ENCODE peak calls at places on chromosomes 2 and 18, in nine cellular contexts. U is SK-N-SH, T is endothelial cell, K is ascending aorta, Y is lower leg skin, B is IMR-90, N is H9, V is A549, J is choroid plexus epithelial cell. E is an unnamed sample.

GRCh38 chr2:49490710-49491109 is 336.4 kb upstream of the FSHR start:
- DNase-seq in U (no peak), V (peak), B (no peak), Y (no peak), T (peak), J (no peak), N (peak), K (no peak), E (peak)

GRCh38 chr2:9142551-9143263 is 63.9 kb upstream of the ASAP2 start:
- DNase-seq in J (peak), T (peak), K (peak), N (peak), U (peak), V (peak), B (peak), Y (peak), E (peak)

GRCh38 chr2:132941296-132942020 is 271.5 kb upstream of the LYPD1 start:
- DNase-seq in B (peak), N (no peak), J (no peak), K (no peak), U (no peak), Y (no peak), V (no peak), T (no peak), E (no peak)

GRCh38 chr18:63149200-63149587 is 170.4 kb downstream of the BCL2 start:
- DNase-seq in Y (no peak), N (no peak), K (no peak), V (no peak), J (no peak), B (no peak), U (no peak), T (no peak), E (no peak)

GRCh38 chr18:292271-292670 is 24.4 kb upstream of the THOC1 start:
- DNase-seq in N (no peak), T (no peak), V (no peak), K (no peak), U (no peak), J (peak), Y (no peak), B (no peak), E (no peak)

GRCh38 chr2:4020649-4021048 is 317.3 kb downstream of the DCDC2C start:
- DNase-seq in T (no peak), B (no peak), Y (no peak), N (no peak), J (no peak), V (no peak), K (no peak), U (no peak), E (no peak)

GRCh38 chr2:103338819-103339218 is 577.0 kb downstream of the TMEM182 start:
- DNase-seq in B (no peak), T (no peak), K (no peak), N (no peak), V (no peak), Y (no peak), U (no peak), J (no peak), E (no peak)

GRCh38 chr2:23745726-23746105 is 181.2 kb downstream of the ATAD2B start:
- DNase-seq in V (no peak), B (peak), Y (peak), K (no peak), J (peak), N (no peak), T (no peak), U (peak), E (peak)

GRCh38 chr18:3594760-3595241 is 144.8 kb downstream of the TGIF1 start:
- DNase-seq in U (no peak), Y (no peak), T (no peak), J (peak), N (no peak), V (no peak), K (no peak), B (peak), E (no peak)

GRCh38 chr2:8058652-8059051 is 623.2 kb upstream of the ID2 start:
- DNase-seq in T (no peak), N (no peak), U (no peak), K (no peak), Y (no peak), V (no peak), B (no peak), J (no peak), E (no peak)

GRCh38 chr2:232275670-232276069 is 102.9 kb upstream of the ALPP start:
- DNase-seq in Y (no peak), B (no peak), K (no peak), J (no peak), T (no peak), U (no peak), N (no peak), V (no peak), E (no peak)

GRCh38 chr2:147294825-147295392 is 549.9 kb upstream of the ACVR2A start:
- DNase-seq in U (no peak), J (no peak), N (no peak), V (no peak), K (no peak), T (no peak), Y (no peak), B (no peak), E (no peak)

GRCh38 chr2:218146056-218146455 is 20.2 kb downstream of the CXCR2 start:
- DNase-seq in N (no peak), B (peak), J (peak), V (no peak), K (no peak), Y (no peak), T (no peak), U (no peak), E (no peak)

GRCh38 chr2:152407204-152407721 is 72.3 kb downstream of the FMNL2 start:
- DNase-seq in K (no peak), Y (peak), J (peak), N (peak), B (peak), T (peak), V (peak), U (peak), E (peak)

GRCh38 chr2:31522742-31523141 is 58.0 kb downstream of the SRD5A2 start:
- DNase-seq in V (no peak), Y (no peak), J (no peak), T (no peak), N (no peak), K (no peak), B (no peak), U (no peak), E (no peak)

GRCh38 chr2:31525876-31526275 is 54.9 kb downstream of the SRD5A2 start:
- DNase-seq in T (no peak), Y (no peak), B (no peak), U (no peak), J (no peak), K (no peak), V (no peak), N (no peak), E (no peak)

GRCh38 chr2:31526946-31527345 is 53.8 kb downstream of the SRD5A2 start:
- DNase-seq in K (no peak), T (no peak), N (no peak), U (no peak), Y (no peak), J (peak), V (no peak), B (no peak), E (no peak)

GRCh38 chr2:31524592-31524991 is 56.1 kb downstream of the SRD5A2 start:
- DNase-seq in N (no peak), J (no peak), U (no peak), B (no peak), V (no peak), Y (no peak), T (no peak), K (no peak), E (no peak)

GRCh38 chr2:31523871-31524492 is 56.8 kb downstream of the SRD5A2 start:
- DNase-seq in U (peak), K (no peak), V (peak), N (peak), J (peak), B (peak), T (peak), Y (peak), E (peak)
- TF ChIP-seq CTCF in U (peak), K (peak), V (peak), N (peak), J (peak), B (peak), T (peak), Y (no peak), E (peak)

GRCh38 chr2:238876232-238876630 is 28.3 kb downstream of the TWIST2 start:
- DNase-seq in J (no peak), V (no peak), U (no peak), Y (no peak), T (no peak), K (no peak), B (no peak), N (no peak), E (no peak)

GRCh38 chr2:238875531-238876231 is 27.8 kb downstream of the TWIST2 start:
- DNase-seq in U (no peak), Y (no peak), K (no peak), B (no peak), V (no peak), J (no peak), N (no peak), T (no peak), E (no peak)

GRCh38 chr2:238873841-238874240 is 26.0 kb downstream of the TWIST2 start:
- DNase-seq in K (no peak), Y (no peak), U (no peak), N (no peak), J (no peak), V (no peak), B (no peak), T (no peak), E (no peak)

GRCh38 chr2:238874330-238875050 is 26.6 kb downstream of the TWIST2 start:
- DNase-seq in N (no peak), T (no peak), J (no peak), V (no peak), U (no peak), Y (no peak), K (no peak), B (no peak), E (no peak)

GRCh38 chr2:238875161-238875530 is 27.3 kb downstream of the TWIST2 start:
- DNase-seq in B (no peak), Y (no peak), V (no peak), N (peak), T (no peak), U (no peak), K (no peak), J (peak), E (no peak)
- TF ChIP-seq CTCF in B (peak), Y (no peak), V (no peak), N (peak), T (no peak), U (peak), K (no peak), J (peak), E (no peak)

GRCh38 chr2:186485871-186486650 is at the start of gene ZC3H15:
- DNase-seq in N (peak), Y (peak), J (peak), K (peak), U (peak), V (peak), T (peak), B (peak), E (peak)
- TF ChIP-seq CTCF in N (no peak), Y (no peak), J (no peak), K (no peak), U (no peak), V (no peak), T (no peak), B (no peak), E (no peak)

GRCh38 chr2:19369341-19369955 is 11.0 kb upstream of the OSR1 start:
- DNase-seq in V (no peak), J (peak), B (peak), Y (no peak), N (peak), T (no peak), K (no peak), U (no peak), E (no peak)
- TF ChIP-seq CTCF in V (peak), J (peak), B (peak), Y (no peak), N (peak), T (no peak), K (peak), U (peak), E (no peak)

DNA sequence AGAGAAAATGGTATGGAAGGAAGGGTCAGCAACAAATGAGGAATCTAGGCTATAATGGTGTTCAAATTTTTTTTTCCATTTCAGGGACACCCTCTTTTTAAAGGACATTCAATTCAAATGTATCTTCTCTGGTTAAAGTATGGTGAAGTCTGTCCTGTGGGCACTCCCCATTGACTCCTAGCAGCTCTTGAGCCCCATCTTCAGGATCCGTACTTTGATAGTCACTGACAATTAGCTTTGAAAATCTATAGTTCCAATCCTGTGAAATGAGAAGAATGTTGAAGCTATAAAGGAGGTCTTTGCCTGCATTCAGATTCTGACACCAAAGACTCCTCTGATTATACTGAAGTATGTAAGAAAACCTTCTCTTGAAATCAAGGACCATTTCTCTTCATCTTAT is 43.3 kb downstream of the KCNH7 start:
- DNase-seq in B (no peak), U (no peak), T (no peak), V (no peak), Y (no peak), J (peak), K (no peak), N (no peak), E (no peak)
- TF ChIP-seq CTCF in B (no peak), U (no peak), T (no peak), V (no peak), Y (no peak), J (peak), K (no peak), N (peak), E (no peak)

DNA sequence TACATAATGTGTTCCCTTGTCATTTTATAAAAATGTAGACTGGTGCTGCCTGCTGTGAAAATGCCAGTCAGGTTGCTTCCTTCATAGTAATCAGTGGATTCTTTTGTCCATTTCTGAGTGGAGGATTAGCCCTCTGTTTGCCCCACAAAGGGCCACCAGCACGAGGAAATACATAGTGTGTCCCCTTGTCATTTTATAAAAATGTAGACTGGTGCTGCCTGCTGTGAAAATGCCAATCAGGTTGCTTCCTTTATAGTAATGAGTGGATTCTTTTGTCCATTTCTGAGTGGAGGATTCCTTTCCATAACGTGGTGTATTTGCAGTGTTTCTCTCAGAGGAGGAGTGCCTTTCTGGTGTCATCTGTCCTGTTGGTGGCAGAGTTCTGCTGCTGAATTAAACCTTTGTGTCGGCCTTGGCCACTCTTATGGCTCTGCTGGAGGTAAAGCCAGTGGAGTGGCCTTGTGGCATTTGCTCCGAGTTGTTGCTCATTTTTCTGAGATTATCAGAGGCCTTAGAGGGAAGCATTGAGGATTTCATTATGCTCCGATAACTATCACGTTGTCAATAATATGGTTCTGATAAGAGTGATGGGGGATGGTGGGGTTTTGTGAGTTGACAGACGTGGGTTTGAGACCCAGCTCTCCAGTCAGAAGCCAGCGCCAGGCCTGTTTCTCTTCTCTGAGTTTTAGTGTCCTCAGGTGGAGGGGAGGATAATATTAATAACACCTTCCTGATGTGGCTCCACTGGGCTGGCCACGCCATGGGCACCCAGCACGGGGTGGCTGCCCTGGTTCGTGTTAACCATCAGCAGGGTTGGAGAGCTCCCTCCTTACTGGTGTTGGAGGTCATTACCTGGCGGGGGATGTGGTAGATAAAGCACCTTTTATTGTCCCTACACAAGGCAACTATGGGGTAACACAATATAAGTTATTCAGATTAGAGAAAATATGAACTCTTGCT is 96.6 kb downstream of the NEDD4L start:
- DNase-seq in U (no peak), B (no peak), T (no peak), N (no peak), J (no peak), V (no peak), Y (no peak), K (no peak), E (no peak)
- TF ChIP-seq CTCF in U (no peak), B (no peak), T (no peak), N (no peak), J (no peak), V (no peak), Y (no peak), K (no peak), E (no peak)

GRCh38 chr2:135259116-135259515 is 207.0 kb downstream of the RAB3GAP1 start:
- DNase-seq in U (no peak), Y (no peak), T (no peak), J (no peak), N (no peak), B (no peak), K (no peak), V (no peak), E (no peak)

GRCh38 chr2:135257383-135258090 is 205.4 kb downstream of the RAB3GAP1 start:
- DNase-seq in K (no peak), V (no peak), U (no peak), B (peak), T (no peak), Y (no peak), J (no peak), N (no peak), E (no peak)

GRCh38 chr2:135255208-135255607 is 203.1 kb downstream of the RAB3GAP1 start:
- DNase-seq in T (no peak), B (no peak), N (no peak), U (no peak), K (no peak), V (no peak), J (no peak), Y (no peak), E (no peak)

GRCh38 chr2:135256531-135257258 is 204.6 kb downstream of the RAB3GAP1 start:
- DNase-seq in K (no peak), T (no peak), Y (no peak), B (peak), V (no peak), U (no peak), J (no peak), N (no peak), E (no peak)

GRCh38 chr2:135258193-135258592 is 206.1 kb downstream of the RAB3GAP1 start:
- DNase-seq in B (no peak), Y (no peak), T (no peak), K (no peak), V (no peak), J (no peak), U (no peak), N (no peak), E (no peak)
- TF ChIP-seq CTCF in B (no peak), Y (no peak), T (no peak), K (no peak), V (no peak), J (no peak), U (no peak), N (peak), E (no peak)

E was measured in GM20000.